ENCODE peak calls at places on chromosomes 13 and 19, in seven cellular contexts. U, S, W, Q, L, B and K are unnamed samples.

GRCh38 chr13:98413796-98414195 is 163.1 kb downstream of the STK24 start:
- DNase-seq in S (no peak), W (no peak), L (no peak), U (no peak), B (no peak), Q (no peak), K (no peak)

GRCh38 chr19:2624537-2625091 is 77.9 kb downstream of the GNG7 start:
- DNase-seq in W (no peak), L (no peak), S (no peak), U (no peak), B (no peak), Q (no peak), K (no peak)

GRCh38 chr19:43450545-43450997 is 14.8 kb downstream of the LYPD3 start:
- DNase-seq in L (no peak), U (no peak), B (no peak), S (no peak), W (no peak), Q (peak), K (no peak)

GRCh38 chr13:50357136-50357535 is 341.9 kb downstream of the KCNRG start:
- DNase-seq in U (no peak), Q (no peak), B (no peak), L (no peak), S (no peak), W (no peak), K (no peak)

GRCh38 chr19:39475748-39476147 is 4.9 kb upstream of the TIMM50 start:
- DNase-seq in S (no peak), L (no peak), B (no peak), U (no peak), W (no peak), Q (no peak), K (no peak)

GRCh38 chr19:18264428-18264827 is 9.8 kb downstream of the IQCN start:
- DNase-seq in L (no peak), S (no peak), U (no peak), W (peak), Q (no peak), B (no peak), K (no peak)

GRCh38 chr19:16394681-16395375 is 70.2 kb downstream of the KLF2 start:
- DNase-seq in Q (no peak), S (no peak), B (no peak), U (no peak), W (no peak), L (no peak), K (no peak)

GRCh38 chr13:112185466-112185865 is 118.5 kb downstream of the SOX1 start:
- DNase-seq in L (no peak), U (no peak), Q (no peak), W (no peak), S (no peak), B (no peak), K (no peak)

GRCh38 chr19:47507924-47508553 is 6.8 kb downstream of the NAPA start:
- DNase-seq in U (no peak), L (no peak), S (no peak), Q (no peak), B (no peak), W (no peak), K (no peak)

GRCh38 chr19:31270897-31271568 is 78.2 kb downstream of the TSHZ3 start:
- DNase-seq in B (no peak), Q (peak), L (no peak), W (peak), S (no peak), U (peak), K (no peak)

GRCh38 chr19:18173054-18173571 is 500 bp upstream of the IFI30 start:
- DNase-seq in S (no peak), W (peak), B (no peak), Q (peak), U (no peak), L (peak), K (no peak)

GRCh38 chr19:43634877-43635560 is 4.6 kb downstream of the CADM4 start:
- DNase-seq in B (no peak), W (no peak), U (no peak), Q (peak), L (no peak), S (no peak), K (no peak)

GRCh38 chr19:17323973-17324327 is 10.7 kb downstream of the ANO8 start:
- DNase-seq in L (no peak), U (no peak), S (no peak), B (no peak), W (no peak), Q (no peak), K (no peak)

GRCh38 chr19:48170817-48171347 is 402 bp downstream of the ZSWIM9 start:
- DNase-seq in B (no peak), Q (no peak), L (no peak), U (no peak), S (peak), W (no peak), K (no peak)

GRCh38 chr13:113393226-113393571 is 29.3 kb upstream of the GRTP1 start:
- DNase-seq in L (no peak), U (no peak), Q (no peak), S (no peak), B (no peak), W (no peak), K (no peak)

GRCh38 chr19:3658823-3659745 is 32.5 kb upstream of the CACTIN start:
- DNase-seq in U (no peak), L (no peak), B (no peak), W (no peak), S (no peak), Q (no peak), K (no peak)

GRCh38 chr19:55405638-55406037 is 1.9 kb downstream of the UBE2S start:
- DNase-seq in U (no peak), L (no peak), S (no peak), W (no peak), Q (no peak), B (no peak), K (no peak)

GRCh38 chr13:99386495-99386894 is 79.3 kb upstream of the GPR183 start:
- DNase-seq in S (no peak), B (no peak), Q (no peak), U (no peak), L (no peak), W (no peak), K (no peak)

GRCh38 chr13:40080676-40081075 is 425.2 kb downstream of the COG6 start:
- DNase-seq in W (no peak), B (no peak), S (no peak), U (no peak), Q (no peak), L (no peak), K (no peak)

GRCh38 chr13:52949044-52949443 is 79.6 kb upstream of the OLFM4 start:
- DNase-seq in S (no peak), L (no peak), W (no peak), B (no peak), U (no peak), Q (no peak), K (no peak)

GRCh38 chr19:56601375-56601774 is 6.3 kb downstream of the ZNF71 start:
- DNase-seq in S (no peak), W (no peak), Q (peak), L (no peak), B (no peak), U (no peak), K (no peak)

GRCh38 chr19:19212866-19213265 is 1.1 kb downstream of the NCAN start:
- DNase-seq in L (no peak), U (no peak), Q (no peak), B (no peak), W (no peak), S (no peak), K (no peak)

GRCh38 chr13:73832203-73832602 is 302.0 kb downstream of the KLF12 start:
- DNase-seq in U (no peak), L (no peak), Q (no peak), S (no peak), B (no peak), W (no peak), K (no peak)

GRCh38 chr13:77896536-77896935 is 22.1 kb downstream of the EDNRB start:
- DNase-seq in Q (peak), W (peak), S (no peak), B (no peak), U (no peak), L (no peak), K (no peak)

GRCh38 chr13:98468929-98469328 is 108.0 kb downstream of the STK24 start:
- DNase-seq in L (no peak), S (no peak), B (no peak), W (no peak), U (no peak), Q (no peak), K (no peak)

GRCh38 chr19:4108767-4109625 is 14.9 kb downstream of the MAP2K2 start:
- DNase-seq in B (peak), U (no peak), L (no peak), S (no peak), Q (no peak), W (no peak), K (no peak)

GRCh38 chr13:75760182-75760981 is 124.3 kb downstream of the LMO7 start:
- DNase-seq in L (peak), W (no peak), B (no peak), S (peak), U (no peak), Q (peak), K (peak)

GRCh38 chr13:104024416-104025170 is 958.4 kb upstream of the SLC10A2 start:
- DNase-seq in B (no peak), U (no peak), L (no peak), W (no peak), S (no peak), Q (peak), K (no peak)

GRCh38 chr19:42468273-42468796 is 25.6 kb upstream of the CXCL17 start:
- DNase-seq in Q (peak), W (no peak), L (no peak), B (no peak), U (no peak), S (peak), K (peak)

GRCh38 chr13:106917673-106918652 is 350.0 kb upstream of the ARGLU1 start:
- DNase-seq in U (peak), W (peak), L (peak), Q (peak), B (peak), S (peak), K (peak)

GRCh38 chr13:114111577-114111976 is 20.8 kb downstream of the RASA3 start:
- DNase-seq in B (no peak), Q (peak), W (peak), L (no peak), U (no peak), S (no peak), K (no peak)

GRCh38 chr13:98199480-98199879 is 22.4 kb upstream of the RNF113B start:
- DNase-seq in S (no peak), Q (no peak), B (no peak), U (no peak), W (no peak), L (no peak), K (no peak)

GRCh38 chr19:10566658-10567410 is 1.0 kb upstream of the KRI1 start:
- DNase-seq in W (no peak), U (no peak), B (no peak), Q (no peak), S (peak), L (no peak), K (no peak)

GRCh38 chr19:10565567-10566407 is at the start of gene KRI1:
- DNase-seq in B (peak), L (peak), Q (peak), S (peak), U (peak), W (peak), K (peak)

GRCh38 chr19:10562609-10563008 is 3.2 kb downstream of the KRI1 start:
- DNase-seq in W (no peak), B (no peak), S (no peak), L (no peak), Q (no peak), U (no peak), K (no peak)

GRCh38 chr19:10566408-10566657 is 523 bp upstream of the KRI1 start:
- DNase-seq in Q (no peak), B (no peak), L (no peak), S (no peak), W (no peak), U (no peak), K (no peak)

GRCh38 chr19:10565028-10565566 is 713 bp downstream of the KRI1 start:
- DNase-seq in S (peak), W (no peak), Q (peak), B (no peak), U (no peak), L (no peak), K (no peak)
- TF ChIP-seq CTCF in S (no peak), W (no peak), Q (peak), B (peak), U (peak), L (no peak), K (no peak)

GRCh38 chr19:41166888-41167804 is 25.9 kb upstream of the CYP2S1 start:
- DNase-seq in B (no peak), Q (no peak), S (peak), U (no peak), W (no peak), L (no peak), K (peak)

GRCh38 chr19:41159861-41160260 is 33.2 kb upstream of the CYP2S1 start:
- DNase-seq in S (no peak), B (no peak), W (no peak), Q (no peak), U (no peak), L (no peak), K (no peak)

GRCh38 chr19:41156207-41156606 is 36.8 kb upstream of the CYP2S1 start:
- DNase-seq in Q (no peak), B (no peak), U (no peak), S (no peak), W (no peak), L (no peak), K (no peak)

GRCh38 chr19:41161903-41162302 is 31.1 kb upstream of the CYP2S1 start:
- DNase-seq in Q (no peak), W (no peak), B (no peak), L (no peak), U (no peak), S (no peak), K (no peak)
- TF ChIP-seq CTCF in Q (peak), W (no peak), B (no peak), L (no peak), U (no peak), S (no peak), K (peak)

DNA sequence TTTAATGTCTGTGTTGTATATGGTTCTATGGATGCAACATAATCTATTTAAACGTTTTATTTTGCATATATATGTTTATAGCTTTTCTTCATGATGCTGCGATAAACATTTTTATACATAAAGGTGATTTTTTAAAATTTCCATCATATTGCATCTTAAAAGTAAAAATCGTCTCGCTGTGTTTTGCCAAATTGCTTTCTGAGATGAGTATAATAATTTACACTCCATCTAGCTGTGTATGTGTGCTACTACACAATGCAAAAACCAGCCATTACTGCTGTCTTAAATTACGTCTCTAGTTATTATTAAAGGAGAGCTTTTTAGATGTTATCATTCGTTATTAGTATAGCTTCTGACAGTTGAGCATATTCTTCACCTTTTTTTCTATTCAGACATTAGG is 37.2 kb downstream of the METTL21C start:
- DNase-seq in W (no peak), U (no peak), B (no peak), Q (peak), L (no peak), S (no peak), K (no peak)
- TF ChIP-seq CTCF in W (no peak), U (peak), B (no peak), Q (peak), L (no peak), S (no peak), K (peak)

GRCh38 chr19:29672933-29673336 is 7.7 kb downstream of the PLEKHF1 start:
- DNase-seq in L (no peak), S (no peak), B (no peak), U (no peak), W (no peak), Q (no peak), K (no peak)
- TF ChIP-seq CTCF in L (no peak), S (no peak), B (no peak), U (no peak), W (no peak), Q (no peak), K (no peak)

DNA sequence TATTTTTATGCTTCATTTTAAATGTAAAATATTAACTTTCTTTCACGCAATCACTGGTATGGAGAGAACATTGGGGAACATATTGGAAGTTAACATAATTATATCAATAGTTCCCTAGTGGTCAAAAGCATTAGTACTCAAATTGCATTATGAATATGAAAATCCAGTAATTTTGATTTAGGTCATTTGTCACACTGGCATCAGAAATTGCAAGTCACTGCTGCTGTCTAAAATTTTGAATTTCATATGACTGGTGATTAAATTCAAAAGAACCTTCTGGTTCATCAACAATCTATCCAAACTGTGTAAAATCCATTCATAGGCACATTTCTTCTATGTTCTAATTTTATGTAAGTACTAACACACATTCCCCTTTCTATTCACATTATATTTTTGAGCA is 2235.7 kb upstream of the PCDH20 start:
- DNase-seq in U (no peak), B (no peak), L (no peak), W (no peak), S (no peak), Q (no peak), K (no peak)
- TF ChIP-seq CTCF in U (no peak), B (no peak), L (no peak), W (no peak), S (no peak), Q (no peak), K (no peak)

GRCh38 chr19:33024398-33024797 is 40.3 kb downstream of the RHPN2 start:
- DNase-seq in B (no peak), Q (no peak), U (no peak), S (no peak), W (no peak), L (no peak), K (peak)

DNA sequence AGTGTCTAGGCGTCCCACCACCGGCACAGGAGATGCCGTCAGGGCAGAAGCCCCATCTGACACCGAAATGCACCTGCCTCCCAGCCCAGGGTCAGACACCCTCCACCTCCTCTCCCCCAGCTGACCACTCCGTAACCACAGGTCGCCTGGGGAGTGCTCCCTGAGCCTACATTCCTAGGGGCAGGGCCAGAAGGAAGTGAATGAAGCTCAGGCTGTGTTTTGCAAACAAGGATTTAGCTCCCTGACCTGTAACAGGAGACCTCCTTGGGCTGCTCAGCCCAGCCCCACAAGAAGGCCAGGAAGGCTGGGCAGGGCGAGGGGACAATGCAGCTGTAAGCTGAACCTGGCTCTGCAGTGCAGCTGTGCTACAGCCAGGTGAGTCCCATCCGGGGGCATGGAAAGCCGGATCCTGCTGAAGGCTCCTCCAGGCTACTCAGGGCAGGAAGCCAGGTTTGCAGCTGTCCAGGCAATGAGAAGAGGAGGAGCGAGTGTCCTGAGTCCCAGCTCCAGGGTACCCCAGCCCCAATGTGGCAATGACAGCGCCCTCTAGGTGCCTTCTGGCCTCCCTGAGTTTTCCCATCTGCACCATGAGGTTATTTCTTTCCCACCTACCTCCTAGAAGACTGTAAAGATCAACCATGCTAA is 42.1 kb downstream of the RHPN2 start:
- DNase-seq in S (no peak), W (no peak), B (no peak), L (no peak), Q (no peak), U (no peak), K (peak)
- TF ChIP-seq CTCF in S (no peak), W (no peak), B (no peak), L (no peak), Q (no peak), U (no peak), K (peak)